ENCODE peak calls at places on chromosomes 7 and 10, in four cellular contexts. A is osteocyte; L is dermis microvascular lymphatic vessel endothelial cell; P is activated naive CD4-positive, alpha-beta T cell treated with anti-CD3 and anti-CD28 coated beads, Interleukin-2, amount 50 U/mL, for 16 hours. X is an unnamed sample.

GRCh38 chr10:5291501-5292195 is 73.1 kb upstream of the UCN3 start:
- DNase-seq in A (no peak), L (peak), P (peak), X (peak)

GRCh38 chr10:112792487-112793196 is 157.4 kb upstream of the TCF7L2 start:
- DNase-seq in A (peak), L (no peak), P (no peak), X (no peak)

GRCh38 chr7:75624134-75624832 is 114.5 kb downstream of the HIP1 start:
- DNase-seq in A (no peak), L (no peak), P (no peak), X (no peak)

GRCh38 chr10:126391162-126391880 is 3.0 kb upstream of the ADAM12 start:
- DNase-seq in A (no peak), L (peak), P (no peak), X (no peak)

GRCh38 chr7:38383281-38383680 is 109.8 kb upstream of the TARP start:
- DNase-seq in A (no peak), L (peak), P (no peak), X (no peak)

GRCh38 chr10:35640951-35641429 is 1.1 kb downstream of the FZD8 start:
- DNase-seq in A (peak), L (peak), P (peak), X (no peak)

GRCh38 chr7:37342170-37342569 is 106.5 kb downstream of the ELMO1 start:
- DNase-seq in A (no peak), L (no peak), P (no peak), X (no peak)

GRCh38 chr10:94062611-94063010 is 68.9 kb downstream of the PLCE1 start:
- DNase-seq in A (no peak), L (no peak), P (no peak), X (no peak)

GRCh38 chr7:116578526-116578925 is 53.7 kb downstream of the CAV1 start:
- DNase-seq in A (no peak), L (no peak), P (no peak), X (no peak)

GRCh38 chr7:95687759-95688343 is 84.5 kb upstream of the DYNC1I1 start:
- DNase-seq in A (no peak), L (peak), P (no peak), X (no peak)

GRCh38 chr10:50582061-50582460 is 41.7 kb downstream of the SGMS1 start:
- DNase-seq in A (no peak), L (no peak), P (no peak), X (no peak)

GRCh38 chr7:44101966-44102845 is 1.9 kb upstream of the AEBP1 start:
- DNase-seq in A (no peak), L (no peak), P (no peak), X (no peak)

GRCh38 chr7:45325378-45325777 is 167.8 kb downstream of the RAMP3 start:
- DNase-seq in A (no peak), L (no peak), P (no peak), X (no peak)

GRCh38 chr7:102061981-102062390 is 224.7 kb upstream of the SH2B2 start:
- DNase-seq in A (no peak), L (no peak), P (no peak), X (no peak)

GRCh38 chr10:97928897-97929296 is 79.3 kb downstream of the GOLGA7B start:
- DNase-seq in A (no peak), L (no peak), P (no peak), X (no peak)

GRCh38 chr7:17101207-17101696 is 197.2 kb upstream of the AHR start:
- DNase-seq in A (no peak), L (no peak), P (no peak), X (no peak)

X was measured in natural killer cell treated with Interleukin-12 subunit alpha and Interleukin-12 subunit beta and Interleukin-15 and Interleukin-18, amount 100 ng/mL, for 72 hours.